ENCODE peak calls at places on chromosomes 3 and 15, in nine cellular contexts. One of them, this sample, is unnamed.

GRCh38 chr3:100041328-100041749 is 73.0 kb downstream of the FILIP1L start:
- DNase-seq in ACHN: peak; percentile 73
- DNase-seq in posterior cingulate gyrus: no peak
- DNase-seq in endothelial cell: no peak
- DNase-seq in NCI-H1105 treated with DMSO at 0.1 percent for 48 hours: no peak
- DNase-seq in right atrium auricular region: no peak
- DNase-seq in activated T-helper 1 cell treated with anti-CD3 and anti-CD28 coated beads, Interleukin-2, amount 50 U/mL, for 16 hours: no peak
- DNase-seq in GM12865: no peak
- DNase-seq in neural crest cell: no peak
- DNase-seq in this sample: no peak

GRCh38 chr15:69194854-69195253 is 34.4 kb downstream of the GLCE start:
- DNase-seq in endothelial cell: no peak
- DNase-seq in posterior cingulate gyrus: no peak
- DNase-seq in NCI-H1105 treated with DMSO at 0.1 percent for 48 hours: no peak
- DNase-seq in ACHN: no peak
- DNase-seq in neural crest cell: no peak
- DNase-seq in right atrium auricular region: no peak
- DNase-seq in activated T-helper 1 cell treated with anti-CD3 and anti-CD28 coated beads, Interleukin-2, amount 50 U/mL, for 16 hours: no peak
- DNase-seq in GM12865: no peak
- DNase-seq in this sample: no peak

GRCh38 chr3:48432411-48433371 is 2.8 kb upstream of the PLXNB1 start:
- DNase-seq in neural crest cell: no peak
- DNase-seq in ACHN: peak; percentile 24
- DNase-seq in endothelial cell: peak; percentile 30
- DNase-seq in NCI-H1105 treated with DMSO at 0.1 percent for 48 hours: no peak
- DNase-seq in right atrium auricular region: no peak
- DNase-seq in posterior cingulate gyrus: no peak
- DNase-seq in activated T-helper 1 cell treated with anti-CD3 and anti-CD28 coated beads, Interleukin-2, amount 50 U/mL, for 16 hours: no peak
- DNase-seq in GM12865: peak; percentile 46
- DNase-seq in this sample: no peak

GRCh38 chr15:60941448-60941847 is 287.7 kb downstream of the RORA start:
- DNase-seq in activated T-helper 1 cell treated with anti-CD3 and anti-CD28 coated beads, Interleukin-2, amount 50 U/mL, for 16 hours: no peak
- DNase-seq in NCI-H1105 treated with DMSO at 0.1 percent for 48 hours: no peak
- DNase-seq in posterior cingulate gyrus: no peak
- DNase-seq in neural crest cell: no peak
- DNase-seq in GM12865: no peak
- DNase-seq in endothelial cell: no peak
- DNase-seq in ACHN: no peak
- DNase-seq in right atrium auricular region: no peak
- DNase-seq in this sample: no peak

GRCh38 chr3:23991236-23992050 is 46.4 kb downstream of the NR1D2 start:
- DNase-seq in right atrium auricular region: no peak
- DNase-seq in ACHN: no peak
- DNase-seq in GM12865: no peak
- DNase-seq in endothelial cell: no peak
- DNase-seq in posterior cingulate gyrus: no peak
- DNase-seq in neural crest cell: no peak
- DNase-seq in activated T-helper 1 cell treated with anti-CD3 and anti-CD28 coated beads, Interleukin-2, amount 50 U/mL, for 16 hours: no peak
- DNase-seq in NCI-H1105 treated with DMSO at 0.1 percent for 48 hours: peak; percentile 73
- DNase-seq in this sample: no peak

GRCh38 chr3:98359250-98359649 is 5.6 kb downstream of the OR5K4 start:
- DNase-seq in posterior cingulate gyrus: no peak
- DNase-seq in ACHN: no peak
- DNase-seq in endothelial cell: no peak
- DNase-seq in GM12865: no peak
- DNase-seq in NCI-H1105 treated with DMSO at 0.1 percent for 48 hours: no peak
- DNase-seq in activated T-helper 1 cell treated with anti-CD3 and anti-CD28 coated beads, Interleukin-2, amount 50 U/mL, for 16 hours: no peak
- DNase-seq in right atrium auricular region: no peak
- DNase-seq in neural crest cell: no peak
- DNase-seq in this sample: no peak

GRCh38 chr3:72300621-72301020 is 515.7 kb upstream of the PROK2 start:
- DNase-seq in ACHN: no peak
- DNase-seq in activated T-helper 1 cell treated with anti-CD3 and anti-CD28 coated beads, Interleukin-2, amount 50 U/mL, for 16 hours: no peak
- DNase-seq in neural crest cell: no peak
- DNase-seq in right atrium auricular region: no peak
- DNase-seq in GM12865: no peak
- DNase-seq in NCI-H1105 treated with DMSO at 0.1 percent for 48 hours: no peak
- DNase-seq in posterior cingulate gyrus: no peak
- DNase-seq in endothelial cell: no peak
- DNase-seq in this sample: no peak

GRCh38 chr3:105821433-105821832 is 47.4 kb downstream of the CBLB start:
- DNase-seq in right atrium auricular region: no peak
- DNase-seq in endothelial cell: no peak
- DNase-seq in neural crest cell: no peak
- DNase-seq in NCI-H1105 treated with DMSO at 0.1 percent for 48 hours: no peak
- DNase-seq in ACHN: no peak
- DNase-seq in activated T-helper 1 cell treated with anti-CD3 and anti-CD28 coated beads, Interleukin-2, amount 50 U/mL, for 16 hours: no peak
- DNase-seq in GM12865: no peak
- DNase-seq in posterior cingulate gyrus: no peak
- DNase-seq in this sample: no peak

GRCh38 chr3:88150371-88150770 is 612 bp downstream of the C3orf38 start:
- DNase-seq in neural crest cell: no peak
- DNase-seq in activated T-helper 1 cell treated with anti-CD3 and anti-CD28 coated beads, Interleukin-2, amount 50 U/mL, for 16 hours: no peak
- DNase-seq in GM12865: peak; percentile 67
- DNase-seq in ACHN: peak; percentile 12
- DNase-seq in endothelial cell: no peak
- DNase-seq in posterior cingulate gyrus: no peak
- DNase-seq in NCI-H1105 treated with DMSO at 0.1 percent for 48 hours: peak; percentile 43
- DNase-seq in right atrium auricular region: no peak
- DNase-seq in this sample: no peak

GRCh38 chr15:98889930-98890695 is 117.5 kb downstream of the PGPEP1L start:
- DNase-seq in GM12865: no peak
- DNase-seq in endothelial cell: no peak
- DNase-seq in NCI-H1105 treated with DMSO at 0.1 percent for 48 hours: no peak
- DNase-seq in right atrium auricular region: no peak
- DNase-seq in ACHN: peak; percentile 53
- DNase-seq in activated T-helper 1 cell treated with anti-CD3 and anti-CD28 coated beads, Interleukin-2, amount 50 U/mL, for 16 hours: no peak
- DNase-seq in posterior cingulate gyrus: no peak
- DNase-seq in neural crest cell: no peak
- DNase-seq in this sample: no peak

GRCh38 chr15:31277335-31278055 is 49.1 kb upstream of the KLF13 start:
- DNase-seq in GM12865: no peak
- DNase-seq in posterior cingulate gyrus: no peak
- DNase-seq in activated T-helper 1 cell treated with anti-CD3 and anti-CD28 coated beads, Interleukin-2, amount 50 U/mL, for 16 hours: no peak
- DNase-seq in NCI-H1105 treated with DMSO at 0.1 percent for 48 hours: no peak
- DNase-seq in neural crest cell: no peak
- DNase-seq in right atrium auricular region: no peak
- DNase-seq in ACHN: no peak
- DNase-seq in endothelial cell: no peak
- DNase-seq in this sample: no peak

GRCh38 chr3:10631224-10631623 is 125.8 kb upstream of the ATP2B2 start:
- DNase-seq in GM12865: no peak
- DNase-seq in endothelial cell: no peak
- DNase-seq in right atrium auricular region: no peak
- DNase-seq in activated T-helper 1 cell treated with anti-CD3 and anti-CD28 coated beads, Interleukin-2, amount 50 U/mL, for 16 hours: no peak
- DNase-seq in ACHN: no peak
- DNase-seq in neural crest cell: no peak
- DNase-seq in posterior cingulate gyrus: no peak
- DNase-seq in NCI-H1105 treated with DMSO at 0.1 percent for 48 hours: no peak
- DNase-seq in this sample: no peak

GRCh38 chr3:129605593-129606521 is 619 bp downstream of the PLXND1 start:
- DNase-seq in endothelial cell: no peak
- DNase-seq in ACHN: peak; percentile 36
- DNase-seq in GM12865: peak; percentile 35
- DNase-seq in NCI-H1105 treated with DMSO at 0.1 percent for 48 hours: peak; percentile 61
- DNase-seq in posterior cingulate gyrus: no peak
- DNase-seq in right atrium auricular region: no peak
- DNase-seq in neural crest cell: no peak
- DNase-seq in activated T-helper 1 cell treated with anti-CD3 and anti-CD28 coated beads, Interleukin-2, amount 50 U/mL, for 16 hours: no peak
- DNase-seq in this sample: no peak

GRCh38 chr15:94229591-94230365 is 1.6 kb upstream of the MCTP2 start:
- DNase-seq in ACHN: peak; percentile 19
- DNase-seq in endothelial cell: no peak
- DNase-seq in activated T-helper 1 cell treated with anti-CD3 and anti-CD28 coated beads, Interleukin-2, amount 50 U/mL, for 16 hours: peak; percentile 11
- DNase-seq in GM12865: peak; percentile 55
- DNase-seq in posterior cingulate gyrus: no peak
- DNase-seq in right atrium auricular region: no peak
- DNase-seq in NCI-H1105 treated with DMSO at 0.1 percent for 48 hours: no peak
- DNase-seq in neural crest cell: no peak
- DNase-seq in this sample: no peak

GRCh38 chr3:132721479-132722164 is 587 bp downstream of the NPHP3 start:
- DNase-seq in endothelial cell: peak; percentile 76
- DNase-seq in right atrium auricular region: peak; percentile 84
- DNase-seq in neural crest cell: no peak
- DNase-seq in GM12865: peak; percentile 62
- DNase-seq in ACHN: peak; percentile 64
- DNase-seq in posterior cingulate gyrus: peak; percentile 90
- DNase-seq in activated T-helper 1 cell treated with anti-CD3 and anti-CD28 coated beads, Interleukin-2, amount 50 U/mL, for 16 hours: no peak
- DNase-seq in NCI-H1105 treated with DMSO at 0.1 percent for 48 hours: peak; percentile 58
- DNase-seq in this sample: peak; percentile 34

GRCh38 chr15:38144921-38145320 is 107.7 kb upstream of the SPRED1 start:
- DNase-seq in activated T-helper 1 cell treated with anti-CD3 and anti-CD28 coated beads, Interleukin-2, amount 50 U/mL, for 16 hours: no peak
- DNase-seq in GM12865: no peak
- DNase-seq in endothelial cell: no peak
- DNase-seq in right atrium auricular region: no peak
- DNase-seq in NCI-H1105 treated with DMSO at 0.1 percent for 48 hours: no peak
- DNase-seq in ACHN: no peak
- DNase-seq in neural crest cell: no peak
- DNase-seq in posterior cingulate gyrus: no peak
- DNase-seq in this sample: no peak

GRCh38 chr3:116759316-116759715 is 49.7 kb downstream of the TUSC7 start:
- DNase-seq in endothelial cell: no peak
- DNase-seq in ACHN: no peak
- DNase-seq in right atrium auricular region: no peak
- DNase-seq in neural crest cell: no peak
- DNase-seq in NCI-H1105 treated with DMSO at 0.1 percent for 48 hours: no peak
- DNase-seq in GM12865: no peak
- DNase-seq in posterior cingulate gyrus: no peak
- DNase-seq in activated T-helper 1 cell treated with anti-CD3 and anti-CD28 coated beads, Interleukin-2, amount 50 U/mL, for 16 hours: no peak
- DNase-seq in this sample: no peak

GRCh38 chr3:33578325-33579180 is 138.3 kb upstream of the UBP1 start:
- DNase-seq in activated T-helper 1 cell treated with anti-CD3 and anti-CD28 coated beads, Interleukin-2, amount 50 U/mL, for 16 hours: no peak
- DNase-seq in ACHN: no peak
- DNase-seq in right atrium auricular region: no peak
- DNase-seq in posterior cingulate gyrus: no peak
- DNase-seq in neural crest cell: no peak
- DNase-seq in endothelial cell: no peak
- DNase-seq in NCI-H1105 treated with DMSO at 0.1 percent for 48 hours: no peak
- DNase-seq in GM12865: no peak
- DNase-seq in this sample: no peak

GRCh38 chr3:138726966-138727365 is 107.8 kb downstream of the PIK3CB start:
- DNase-seq in activated T-helper 1 cell treated with anti-CD3 and anti-CD28 coated beads, Interleukin-2, amount 50 U/mL, for 16 hours: no peak
- DNase-seq in neural crest cell: no peak
- DNase-seq in endothelial cell: no peak
- DNase-seq in GM12865: no peak
- DNase-seq in posterior cingulate gyrus: no peak
- DNase-seq in right atrium auricular region: no peak
- DNase-seq in NCI-H1105 treated with DMSO at 0.1 percent for 48 hours: no peak
- DNase-seq in ACHN: no peak
- DNase-seq in this sample: no peak

GRCh38 chr3:52779011-52779410 is 1.6 kb downstream of the ITIH1 start:
- DNase-seq in endothelial cell: no peak
- DNase-seq in right atrium auricular region: peak; percentile 52
- DNase-seq in ACHN: no peak
- DNase-seq in neural crest cell: no peak
- DNase-seq in posterior cingulate gyrus: peak; percentile 42
- DNase-seq in NCI-H1105 treated with DMSO at 0.1 percent for 48 hours: no peak
- DNase-seq in activated T-helper 1 cell treated with anti-CD3 and anti-CD28 coated beads, Interleukin-2, amount 50 U/mL, for 16 hours: no peak
- DNase-seq in GM12865: no peak
- DNase-seq in this sample: no peak

GRCh38 chr15:73927476-73928240 is 1.4 kb downstream of the LOXL1 start:
- DNase-seq in neural crest cell: no peak
- DNase-seq in right atrium auricular region: no peak
- DNase-seq in endothelial cell: peak; percentile 73
- DNase-seq in posterior cingulate gyrus: no peak
- DNase-seq in ACHN: peak; percentile 61
- DNase-seq in GM12865: peak; percentile 19
- DNase-seq in NCI-H1105 treated with DMSO at 0.1 percent for 48 hours: peak; percentile 56
- DNase-seq in activated T-helper 1 cell treated with anti-CD3 and anti-CD28 coated beads, Interleukin-2, amount 50 U/mL, for 16 hours: peak; percentile 67
- DNase-seq in this sample: peak; percentile 50

GRCh38 chr3:184381261-184382224 is 1.7 kb downstream of the CHRD start:
- DNase-seq in GM12865: no peak
- DNase-seq in neural crest cell: no peak
- DNase-seq in posterior cingulate gyrus: peak; percentile 77
- DNase-seq in activated T-helper 1 cell treated with anti-CD3 and anti-CD28 coated beads, Interleukin-2, amount 50 U/mL, for 16 hours: no peak
- DNase-seq in endothelial cell: no peak
- DNase-seq in ACHN: no peak
- DNase-seq in NCI-H1105 treated with DMSO at 0.1 percent for 48 hours: no peak
- DNase-seq in right atrium auricular region: peak; percentile 67
- DNase-seq in this sample: no peak

GRCh38 chr15:33194704-33195261 is at the start of gene FMN1:
- DNase-seq in activated T-helper 1 cell treated with anti-CD3 and anti-CD28 coated beads, Interleukin-2, amount 50 U/mL, for 16 hours: peak; percentile 84
- DNase-seq in GM12865: peak; percentile 88
- DNase-seq in posterior cingulate gyrus: peak; percentile 99
- DNase-seq in NCI-H1105 treated with DMSO at 0.1 percent for 48 hours: peak; percentile 61
- DNase-seq in neural crest cell: peak; percentile 91
- DNase-seq in endothelial cell: peak; percentile 96
- DNase-seq in right atrium auricular region: peak; percentile 92
- DNase-seq in ACHN: peak; percentile 92
- DNase-seq in this sample: peak; percentile 78

GRCh38 chr15:37132826-37133417 is 32.6 kb upstream of the MEIS2 start:
- DNase-seq in endothelial cell: no peak
- DNase-seq in NCI-H1105 treated with DMSO at 0.1 percent for 48 hours: no peak
- DNase-seq in ACHN: no peak
- DNase-seq in posterior cingulate gyrus: no peak
- DNase-seq in GM12865: no peak
- DNase-seq in neural crest cell: no peak
- DNase-seq in activated T-helper 1 cell treated with anti-CD3 and anti-CD28 coated beads, Interleukin-2, amount 50 U/mL, for 16 hours: no peak
- DNase-seq in right atrium auricular region: no peak
- DNase-seq in this sample: no peak

GRCh38 chr3:65173841-65174240 is 486.0 kb upstream of the ADAMTS9 start:
- DNase-seq in GM12865: no peak
- DNase-seq in posterior cingulate gyrus: no peak
- DNase-seq in right atrium auricular region: no peak
- DNase-seq in neural crest cell: no peak
- DNase-seq in endothelial cell: no peak
- DNase-seq in ACHN: no peak
- DNase-seq in NCI-H1105 treated with DMSO at 0.1 percent for 48 hours: no peak
- DNase-seq in activated T-helper 1 cell treated with anti-CD3 and anti-CD28 coated beads, Interleukin-2, amount 50 U/mL, for 16 hours: no peak
- DNase-seq in this sample: no peak

GRCh38 chr3:50205719-50206276 is 727 bp downstream of the SLC38A3 start:
- DNase-seq in ACHN: no peak
- DNase-seq in GM12865: peak; percentile 30
- DNase-seq in neural crest cell: no peak
- DNase-seq in right atrium auricular region: no peak
- DNase-seq in endothelial cell: peak; percentile 32
- DNase-seq in posterior cingulate gyrus: no peak
- DNase-seq in NCI-H1105 treated with DMSO at 0.1 percent for 48 hours: peak; percentile 14
- DNase-seq in activated T-helper 1 cell treated with anti-CD3 and anti-CD28 coated beads, Interleukin-2, amount 50 U/mL, for 16 hours: no peak
- DNase-seq in this sample: no peak

GRCh38 chr3:102102394-102102793 is 253.1 kb downstream of the NFKBIZ start:
- DNase-seq in posterior cingulate gyrus: no peak
- DNase-seq in ACHN: peak; percentile 39
- DNase-seq in activated T-helper 1 cell treated with anti-CD3 and anti-CD28 coated beads, Interleukin-2, amount 50 U/mL, for 16 hours: no peak
- DNase-seq in GM12865: no peak
- DNase-seq in neural crest cell: no peak
- DNase-seq in NCI-H1105 treated with DMSO at 0.1 percent for 48 hours: no peak
- DNase-seq in endothelial cell: no peak
- DNase-seq in right atrium auricular region: no peak
- DNase-seq in this sample: no peak

GRCh38 chr3:106068386-106068785 is 199.6 kb upstream of the CBLB start:
- DNase-seq in right atrium auricular region: no peak
- DNase-seq in GM12865: no peak
- DNase-seq in posterior cingulate gyrus: no peak
- DNase-seq in activated T-helper 1 cell treated with anti-CD3 and anti-CD28 coated beads, Interleukin-2, amount 50 U/mL, for 16 hours: no peak
- DNase-seq in ACHN: no peak
- DNase-seq in neural crest cell: no peak
- DNase-seq in NCI-H1105 treated with DMSO at 0.1 percent for 48 hours: no peak
- DNase-seq in endothelial cell: no peak
- DNase-seq in this sample: no peak

GRCh38 chr3:173892547-173892946 is 495.0 kb downstream of the NLGN1 start:
- DNase-seq in ACHN: peak; percentile 86
- DNase-seq in posterior cingulate gyrus: no peak
- DNase-seq in neural crest cell: no peak
- DNase-seq in NCI-H1105 treated with DMSO at 0.1 percent for 48 hours: no peak
- DNase-seq in activated T-helper 1 cell treated with anti-CD3 and anti-CD28 coated beads, Interleukin-2, amount 50 U/mL, for 16 hours: no peak
- DNase-seq in endothelial cell: no peak
- DNase-seq in GM12865: no peak
- DNase-seq in right atrium auricular region: no peak
- DNase-seq in this sample: no peak

GRCh38 chr3:132622148-132622547 is 25.1 kb downstream of the ACKR4 start:
- DNase-seq in activated T-helper 1 cell treated with anti-CD3 and anti-CD28 coated beads, Interleukin-2, amount 50 U/mL, for 16 hours: no peak
- DNase-seq in neural crest cell: no peak
- DNase-seq in right atrium auricular region: no peak
- DNase-seq in NCI-H1105 treated with DMSO at 0.1 percent for 48 hours: no peak
- DNase-seq in endothelial cell: no peak
- DNase-seq in ACHN: no peak
- DNase-seq in GM12865: no peak
- DNase-seq in posterior cingulate gyrus: no peak
- DNase-seq in this sample: no peak

GRCh38 chr3:156478931-156479330 is 76.0 kb downstream of the SSR3 start:
- DNase-seq in activated T-helper 1 cell treated with anti-CD3 and anti-CD28 coated beads, Interleukin-2, amount 50 U/mL, for 16 hours: no peak
- DNase-seq in endothelial cell: no peak
- DNase-seq in right atrium auricular region: no peak
- DNase-seq in NCI-H1105 treated with DMSO at 0.1 percent for 48 hours: no peak
- DNase-seq in GM12865: no peak
- DNase-seq in posterior cingulate gyrus: no peak
- DNase-seq in neural crest cell: no peak
- DNase-seq in ACHN: no peak
- DNase-seq in this sample: no peak